ENCODE peak calls at places on chromosomes 13 and 19, in six cellular contexts. One of them, this sample, is unnamed.

GRCh38 chr19:31071157-31071855 is 277.9 kb downstream of the TSHZ3 start:
- DNase-seq in neural crest cell: no peak
- DNase-seq in EH: peak; percentile 7
- DNase-seq in BJ: no peak
- DNase-seq in hepatic stellate cell: no peak
- DNase-seq in cerebellum: no peak
- DNase-seq in this sample: no peak

GRCh38 chr13:98869408-98870090 is 108.3 kb downstream of the DOCK9 start:
- DNase-seq in neural crest cell: no peak
- DNase-seq in EH: peak; percentile 11
- DNase-seq in BJ: no peak
- DNase-seq in hepatic stellate cell: no peak
- DNase-seq in cerebellum: no peak
- DNase-seq in this sample: no peak

GRCh38 chr13:44243198-44243852 is 130.3 kb upstream of the SERP2 start:
- DNase-seq in neural crest cell: peak; percentile 9
- DNase-seq in EH: peak; percentile 60
- DNase-seq in BJ: no peak
- DNase-seq in hepatic stellate cell: peak; percentile 69
- DNase-seq in cerebellum: no peak
- DNase-seq in this sample: peak; percentile 75

GRCh38 chr19:2269244-2270156 is 12.5 kb downstream of the PEAK3 start:
- DNase-seq in neural crest cell: peak; percentile 99
- DNase-seq in EH: peak; percentile 96
- DNase-seq in BJ: peak; percentile 66
- DNase-seq in hepatic stellate cell: peak; percentile 100
- DNase-seq in cerebellum: peak; percentile 100
- DNase-seq in this sample: peak; percentile 98

GRCh38 chr13:30802953-30803478 is 67.7 kb downstream of the ALOX5AP start:
- DNase-seq in neural crest cell: peak; percentile 76
- DNase-seq in EH: peak; percentile 81
- DNase-seq in BJ: no peak
- DNase-seq in hepatic stellate cell: peak; percentile 70
- DNase-seq in cerebellum: peak; percentile 93
- DNase-seq in this sample: peak; percentile 87

GRCh38 chr19:18961767-18962423 is 20.9 kb upstream of the HOMER3 start:
- DNase-seq in neural crest cell: no peak
- DNase-seq in EH: no peak
- DNase-seq in BJ: no peak
- DNase-seq in hepatic stellate cell: no peak
- DNase-seq in cerebellum: no peak
- DNase-seq in this sample: peak; percentile 49

GRCh38 chr13:98450495-98451167 is 126.3 kb downstream of the STK24 start:
- DNase-seq in neural crest cell: peak; percentile 28
- DNase-seq in EH: peak; percentile 30
- DNase-seq in BJ: no peak
- DNase-seq in hepatic stellate cell: no peak
- DNase-seq in cerebellum: peak; percentile 37
- DNase-seq in this sample: no peak

GRCh38 chr19:35471946-35472345 is 18.3 kb downstream of the KRTDAP start:
- DNase-seq in neural crest cell: no peak
- DNase-seq in EH: no peak
- DNase-seq in BJ: no peak
- DNase-seq in hepatic stellate cell: no peak
- DNase-seq in cerebellum: no peak
- DNase-seq in this sample: no peak

GRCh38 chr13:98129059-98129741 is 13.7 kb upstream of the FARP1 start:
- DNase-seq in neural crest cell: no peak
- DNase-seq in EH: peak; percentile 81
- DNase-seq in BJ: no peak
- DNase-seq in hepatic stellate cell: no peak
- DNase-seq in cerebellum: no peak
- DNase-seq in this sample: no peak

GRCh38 chr19:29893606-29894284 is 48.3 kb upstream of the URI1 start:
- DNase-seq in neural crest cell: no peak
- DNase-seq in EH: no peak
- DNase-seq in BJ: no peak
- DNase-seq in hepatic stellate cell: no peak
- DNase-seq in cerebellum: no peak
- DNase-seq in this sample: no peak

GRCh38 chr13:52395704-52396103 is 10.3 kb downstream of the THSD1 start:
- DNase-seq in neural crest cell: no peak
- DNase-seq in EH: no peak
- DNase-seq in BJ: no peak
- DNase-seq in hepatic stellate cell: no peak
- DNase-seq in cerebellum: peak; percentile 24
- DNase-seq in this sample: no peak

GRCh38 chr19:1653300-1653628 is 849 bp upstream of the TCF3 start:
- DNase-seq in neural crest cell: no peak
- DNase-seq in EH: no peak
- DNase-seq in BJ: no peak
- DNase-seq in hepatic stellate cell: no peak
- DNase-seq in cerebellum: no peak
- DNase-seq in this sample: no peak

GRCh38 chr13:44768775-44769578 is 192.8 kb upstream of the TSC22D1 start:
- DNase-seq in neural crest cell: no peak
- DNase-seq in EH: no peak
- DNase-seq in BJ: no peak
- DNase-seq in hepatic stellate cell: no peak
- DNase-seq in cerebellum: no peak
- DNase-seq in this sample: no peak

GRCh38 chr13:108902557-108903155 is 273.2 kb downstream of the MYO16 start:
- DNase-seq in neural crest cell: no peak
- DNase-seq in EH: no peak
- DNase-seq in BJ: no peak
- DNase-seq in hepatic stellate cell: no peak
- DNase-seq in cerebellum: no peak
- DNase-seq in this sample: no peak